ENCODE peak calls at places on chromosome 9, in five cellular contexts. U, N, A, S and X are unnamed samples. For H3K27me3, the result is how much of the 10 kb centered on the place peaks cover.

GRCh38 chr9:111700776-111701175 is 39.4 kb downstream of the GNG10 start:
- DNase-seq in N (no peak), A (no peak), U (no peak), S (no peak), X (no peak)

GRCh38 chr9:13446261-13446660 is 166.8 kb upstream of the MPDZ start:
- DNase-seq in A (no peak), N (no peak), U (no peak), S (no peak), X (no peak)

GRCh38 chr9:38641985-38642864 is 21.8 kb upstream of the ANKRD18A start:
- DNase-seq in S (peak), A (peak), U (no peak), N (peak), X (peak)

GRCh38 chr9:14344846-14345585 is 31.1 kb upstream of the NFIB start:
- DNase-seq in S (no peak), U (no peak), A (no peak), N (no peak), X (no peak)

GRCh38 chr9:126207256-126207655 is 119.4 kb upstream of the MVB12B start:
- DNase-seq in S (no peak), U (no peak), A (no peak), N (no peak), X (no peak)

GRCh38 chr9:2465921-2466460 is 155.6 kb upstream of the VLDLR start:
- DNase-seq in U (no peak), N (no peak), S (peak), A (no peak), X (peak)

GRCh38 chr9:24832307-24832706 is 286.6 kb upstream of the IZUMO3 start:
- DNase-seq in U (no peak), A (no peak), N (no peak), S (no peak), X (peak)

GRCh38 chr9:15158019-15158418 is 149.0 kb downstream of the TTC39B start:
- DNase-seq in N (no peak), A (no peak), S (no peak), U (no peak), X (no peak)

GRCh38 chr9:84573098-84573497 is 96.4 kb upstream of the NTRK2 start:
- DNase-seq in A (no peak), U (no peak), N (no peak), S (no peak), X (no peak)

GRCh38 chr9:8095531-8096223 is 296.1 kb upstream of the DMAC1 start:
- DNase-seq in U (no peak), N (no peak), S (no peak), A (no peak), X (no peak)

GRCh38 chr9:88852794-88853193 is 138.5 kb upstream of the S1PR3 start:
- DNase-seq in S (peak), A (peak), U (no peak), N (peak), X (no peak)

GRCh38 chr9:95836072-95836471 is 39.4 kb upstream of the ERCC6L2 start:
- DNase-seq in U (no peak), S (peak), N (no peak), A (no peak), X (no peak)

GRCh38 chr9:111945216-111945615 is 48.6 kb downstream of the UGCG start:
- DNase-seq in A (no peak), S (peak), N (no peak), U (no peak), X (no peak)

GRCh38 chr9:108512426-108513173 is 343.2 kb downstream of the ACTL7B start:
- DNase-seq in U (no peak), N (no peak), A (no peak), S (peak), X (no peak)

GRCh38 chr9:88529496-88529895 is 5.5 kb upstream of the NXNL2 start:
- DNase-seq in A (no peak), S (no peak), U (no peak), N (no peak), X (no peak)

GRCh38 chr9:109699019-109699418 is 81.0 kb upstream of the PALM2AKAP2 start:
- DNase-seq in N (no peak), A (no peak), S (no peak), U (no peak), X (no peak)

GRCh38 chr9:129875687-129876395 is 40.6 kb downstream of the USP20 start:
- DNase-seq in N (no peak), U (no peak), A (no peak), S (peak), X (no peak)

GRCh38 chr9:70964861-70965260 is 156.6 kb downstream of the TRPM3 start:
- DNase-seq in S (no peak), A (no peak), N (no peak), U (no peak), X (no peak)

GRCh38 chr9:71587576-71588362 is 180.5 kb downstream of the CEMIP2 start:
- DNase-seq in S (peak), N (no peak), A (no peak), U (no peak), X (no peak)

GRCh38 chr9:126722252-126722921 is 82.5 kb upstream of the ZBTB43 start:
- DNase-seq in A (peak), N (no peak), U (peak), S (no peak), X (peak)

GRCh38 chr9:126626117-126627022 is 12.6 kb downstream of the LMX1B start:
- DNase-seq in S (no peak), U (no peak), N (no peak), A (no peak), X (no peak)

GRCh38 chr9:77816641-77817341 is 168.7 kb upstream of the GNA14 start:
- DNase-seq in S (peak), N (no peak), A (no peak), U (no peak), X (no peak)

GRCh38 chr9:82597225-82598158 is 465.4 kb downstream of the RASEF start:
- DNase-seq in A (no peak), N (no peak), S (peak), U (no peak), X (no peak)

GRCh38 chr9:113210815-113211214 is 10.3 kb downstream of the FKBP15 start:
- DNase-seq in S (no peak), A (no peak), U (no peak), N (no peak), X (no peak)

GRCh38 chr9:88006511-88007290 is 32.4 kb upstream of the CDK20 start:
- DNase-seq in U (no peak), S (no peak), N (no peak), A (no peak), X (no peak)

GRCh38 chr9:116145036-116145435 is 8.6 kb upstream of the PAPPA start:
- DNase-seq in N (no peak), S (no peak), U (no peak), A (no peak), X (no peak)

GRCh38 chr9:14584571-14584970 is 108.7 kb downstream of the ZDHHC21 start:
- DNase-seq in N (no peak), S (no peak), U (no peak), A (no peak), X (no peak)

GRCh38 chr9:34386656-34387055 is 10.0 kb upstream of the MYORG start:
- DNase-seq in A (no peak), S (no peak), U (no peak), N (no peak), X (no peak)

GRCh38 chr9:38284039-38284767 is 108.3 kb upstream of the ALDH1B1 start:
- DNase-seq in N (no peak), S (no peak), U (no peak), A (no peak), X (no peak)

GRCh38 chr9:95284152-95284551 is 33.4 kb downstream of the FANCC start:
- DNase-seq in A (no peak), S (peak), U (no peak), N (peak), X (no peak)

GRCh38 chr9:37209431-37210386 is 89.3 kb downstream of the ZCCHC7 start:
- DNase-seq in A (no peak), U (no peak), N (no peak), S (no peak), X (no peak)
- TF ChIP-seq CTCF in A (no peak), U (no peak), N (peak), S (no peak), X (peak)

GRCh38 chr9:122815544-122815943 is 12.8 kb downstream of the PDCL start:
- DNase-seq in U (no peak), A (no peak), S (no peak), N (no peak), X (no peak)
- H3K4me3 ChIP-seq in U (no peak), A (no peak), S (no peak), N (no peak), X (no peak)

GRCh38 chr9:131010482-131011273 is 1.7 kb downstream of the LAMC3 start:
- DNase-seq in S (no peak), A (no peak), U (no peak), N (no peak), X (no peak)

GRCh38 chr9:131008563-131008908 is 438 bp upstream of the LAMC3 start:
- DNase-seq in A (no peak), U (no peak), S (no peak), N (no peak), X (no peak)

GRCh38 chr9:131011274-131012022 is 2.5 kb downstream of the LAMC3 start:
- DNase-seq in N (no peak), A (no peak), U (no peak), S (no peak), X (no peak)

GRCh38 chr9:131008086-131008485 is 888 bp upstream of the LAMC3 start:
- DNase-seq in N (no peak), U (no peak), S (no peak), A (no peak), X (no peak)

GRCh38 chr9:131008909-131009618 is at the start of gene LAMC3:
- DNase-seq in A (peak), S (no peak), U (no peak), N (no peak), X (peak)
- H3K27me3 ChIP-seq in A (under half), S (half or more), U (under half), N (half or more), X (under half)

GRCh38 chr9:90547896-90548295 is 94.7 kb downstream of the DIRAS2 start:
- DNase-seq in U (no peak), A (no peak), S (no peak), N (no peak), X (no peak)
- TF ChIP-seq CTCF in U (no peak), A (no peak), S (no peak), N (peak), X (no peak)

GRCh38 chr9:101449071-101449721 is 13.6 kb upstream of the ALDOB start:
- DNase-seq in S (peak), N (no peak), U (peak), A (peak), X (peak)
- H3K4me3 ChIP-seq in S (peak), N (peak), U (peak), A (peak), X (peak)

DNA sequence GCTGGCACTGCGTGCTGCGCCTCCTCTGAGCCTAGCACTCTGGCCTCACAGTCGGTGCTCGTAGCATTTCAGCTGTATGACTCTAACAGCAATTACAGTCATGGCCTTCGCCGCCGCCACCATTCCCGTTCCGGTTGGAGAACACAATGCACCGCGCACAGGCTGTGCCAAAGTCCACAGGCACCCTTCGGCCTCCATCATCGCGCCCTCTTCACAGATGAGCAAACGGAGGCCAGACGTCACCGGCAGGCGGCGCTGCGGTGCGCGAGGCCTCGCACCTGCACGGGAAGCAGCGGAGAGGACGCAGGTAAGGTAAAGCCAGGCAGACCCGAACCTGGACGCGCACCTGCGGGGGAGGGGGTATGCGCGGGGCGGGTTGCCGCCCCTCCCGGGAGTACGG is 128.9 kb downstream of the BARX1 start:
- DNase-seq in S (no peak), N (no peak), A (no peak), U (peak), X (no peak)
- H3K27me3 ChIP-seq in S (under half), N (under half), A (under half), U (under half), X (under half)

GRCh38 chr9:121260457-121261106 is 7.4 kb upstream of the GSN start:
- DNase-seq in U (no peak), N (no peak), A (no peak), S (no peak), X (no peak)

GRCh38 chr9:121259935-121260334 is 8.0 kb upstream of the GSN start:
- DNase-seq in S (no peak), U (no peak), A (no peak), N (no peak), X (no peak)

GRCh38 chr9:121259498-121259897 is 8.5 kb upstream of the GSN start:
- DNase-seq in A (no peak), N (no peak), U (no peak), S (no peak), X (no peak)

GRCh38 chr9:121262450-121262849 is 5.5 kb upstream of the GSN start:
- DNase-seq in S (no peak), N (no peak), A (no peak), U (no peak), X (no peak)

DNA sequence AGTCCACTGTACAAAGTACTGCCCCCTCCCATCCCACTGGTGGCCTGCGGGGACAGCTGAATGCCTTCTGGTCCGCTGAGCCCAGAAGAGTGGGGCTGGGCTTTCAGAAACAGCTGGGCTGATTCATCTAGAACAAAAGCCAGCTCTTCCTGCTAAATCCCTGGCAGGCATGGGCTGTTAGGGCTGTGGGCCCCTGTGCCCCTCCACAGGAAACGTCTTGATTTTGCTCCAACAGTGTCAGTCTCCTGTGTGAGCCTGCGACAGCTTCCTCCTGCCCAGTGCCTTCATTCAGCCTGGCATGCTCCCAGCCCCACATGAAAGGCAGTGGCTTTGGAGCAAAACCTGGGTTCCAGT is 6.9 kb upstream of the GSN start:
- DNase-seq in N (no peak), S (no peak), U (no peak), A (peak), X (no peak)
- TF ChIP-seq CTCF in N (no peak), S (no peak), U (no peak), A (no peak), X (no peak)

GRCh38 chr9:124863371-124863831 is 1.5 kb downstream of the ARPC5L start:
- DNase-seq in N (no peak), U (no peak), S (no peak), A (no peak), X (no peak)
- H3K4me3 ChIP-seq in N (no peak), U (no peak), S (no peak), A (peak), X (no peak)

DNA sequence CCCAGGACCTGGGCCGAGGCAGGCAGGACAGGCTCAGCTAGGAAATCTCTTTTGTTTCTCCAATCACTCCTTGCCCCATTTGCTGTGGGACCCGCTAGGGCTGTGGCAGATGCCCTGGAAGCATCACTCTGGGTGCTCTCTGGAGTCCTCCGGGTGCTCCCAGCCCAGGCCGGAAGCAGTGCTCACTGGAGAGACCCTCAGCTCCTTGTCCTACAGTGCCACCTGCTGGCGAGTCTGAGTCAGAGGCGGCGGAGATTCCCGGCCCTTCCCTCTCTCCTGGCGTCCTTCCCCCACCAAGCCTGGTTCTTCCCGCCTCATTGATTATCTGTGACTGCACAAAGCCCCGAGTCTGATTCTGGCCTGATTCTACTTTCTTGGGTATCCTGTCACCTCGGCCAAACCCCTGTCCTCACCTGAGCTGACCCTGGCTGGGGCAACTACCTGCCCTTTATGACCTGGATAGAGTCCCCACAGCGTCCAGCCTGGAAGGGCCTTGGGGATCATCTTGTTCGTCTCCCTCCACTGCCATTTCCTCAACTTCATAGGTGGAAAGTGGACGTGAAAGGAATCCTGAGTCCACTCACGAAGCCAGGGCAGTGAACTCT is 7.3 kb upstream of the BARHL1 start:
- DNase-seq in A (peak), N (peak), U (peak), S (peak), X (peak)
- H3K27me3 ChIP-seq in A (half or more), N (half or more), U (under half), S (half or more), X (under half)

GRCh38 chr9:136784249-136784996 is 6.7 kb upstream of the TMEM141 start:
- DNase-seq in S (no peak), A (no peak), N (no peak), U (no peak), X (no peak)
- TF ChIP-seq CTCF in S (peak), A (peak), N (peak), U (no peak), X (peak)